ENCODE peak calls at places on chromosome 11, in six cellular contexts. F is NCI-H1930; C is AG09309; K is T-cell; O is esophagus squamous epithelium; X is CD4-positive, alpha-beta T cell. I is an unnamed sample.

GRCh38 chr11:7628660-7629059 is 44.6 kb downstream of the CYB5R2 start:
- DNase-seq in F (no peak), C (no peak), K (no peak), O (no peak), X (no peak), I (no peak)

GRCh38 chr11:131977231-131977630 is 606.8 kb downstream of the NTM start:
- DNase-seq in F (no peak), C (peak), K (no peak), O (no peak), X (no peak), I (peak)

GRCh38 chr11:123086315-123086714 is 24.4 kb upstream of the HSPA8 start:
- DNase-seq in F (no peak), C (no peak), K (no peak), O (no peak), X (no peak), I (no peak)

GRCh38 chr11:126834149-126834548 is 166.4 kb downstream of the KIRREL3 start:
- DNase-seq in F (no peak), C (peak), K (no peak), O (no peak), X (no peak), I (peak)

GRCh38 chr11:101944896-101945295 is 28.6 kb upstream of the ANGPTL5 start:
- DNase-seq in F (no peak), C (no peak), K (no peak), O (no peak), X (no peak), I (no peak)

GRCh38 chr11:73215191-73216134 is 2.6 kb upstream of the P2RY2 start:
- DNase-seq in F (no peak), C (no peak), K (no peak), O (no peak), X (no peak), I (no peak)

GRCh38 chr11:107688322-107688918 is 23.4 kb downstream of the SLN start:
- DNase-seq in F (no peak), C (no peak), K (no peak), O (no peak), X (no peak), I (no peak)

GRCh38 chr11:76623171-76623883 is 47.2 kb downstream of the LRRC32 start:
- DNase-seq in F (no peak), C (no peak), K (no peak), O (no peak), X (no peak), I (no peak)

GRCh38 chr11:44178381-44178780 is 82.9 kb downstream of the EXT2 start:
- DNase-seq in F (no peak), C (peak), K (no peak), O (no peak), X (no peak), I (peak)

GRCh38 chr11:77047007-77047927 is 13.1 kb downstream of the B3GNT6 start:
- DNase-seq in F (peak), C (peak), K (peak), O (peak), X (peak), I (peak)

GRCh38 chr11:103773059-103773458 is 263.4 kb upstream of the DDI1 start:
- DNase-seq in F (no peak), C (peak), K (no peak), O (no peak), X (no peak), I (peak)

GRCh38 chr11:114122668-114123067 is 63.2 kb downstream of the ZBTB16 start:
- DNase-seq in F (no peak), C (no peak), K (no peak), O (no peak), X (no peak), I (no peak)

GRCh38 chr11:77784572-77784971 is 36.0 kb downstream of the RSF1 start:
- DNase-seq in F (no peak), C (no peak), K (no peak), O (no peak), X (no peak), I (no peak)

GRCh38 chr11:118436639-118437045 is 350 bp downstream of the KMT2A start:
- DNase-seq in F (no peak), C (no peak), K (peak), O (no peak), X (peak), I (no peak)

GRCh38 chr11:132033051-132033450 is 662.6 kb downstream of the NTM start:
- DNase-seq in F (no peak), C (no peak), K (no peak), O (no peak), X (no peak), I (no peak)

GRCh38 chr11:45224766-45225165 is 61.4 kb downstream of the SYT13 start:
- DNase-seq in F (no peak), C (no peak), K (no peak), O (no peak), X (no peak), I (no peak)

GRCh38 chr11:90555477-90555876 is 332.6 kb upstream of the CHORDC1 start:
- DNase-seq in F (no peak), C (no peak), K (no peak), O (no peak), X (no peak), I (no peak)

GRCh38 chr11:1217151-1217550 is 5.7 kb upstream of the MUC5B start:
- DNase-seq in F (no peak), C (no peak), K (no peak), O (no peak), X (no peak), I (no peak)

GRCh38 chr11:28168718-28169117 is 60.5 kb downstream of the METTL15 start:
- DNase-seq in F (no peak), C (no peak), K (no peak), O (no peak), X (no peak), I (no peak)

GRCh38 chr11:127986073-127986472 is 601.3 kb downstream of the ETS1 start:
- DNase-seq in F (no peak), C (no peak), K (no peak), O (no peak), X (no peak), I (no peak)

GRCh38 chr11:107275632-107276031 is 182.0 kb downstream of the CWF19L2 start:
- DNase-seq in F (no peak), C (no peak), K (no peak), O (no peak), X (no peak), I (no peak)

GRCh38 chr11:107576497-107577086 is 11.1 kb upstream of the ALKBH8 start:
- DNase-seq in F (no peak), C (no peak), K (peak), O (no peak), X (peak), I (no peak)

GRCh38 chr11:27150098-27150497 is 109.5 kb downstream of the BBOX1 start:
- DNase-seq in F (no peak), C (no peak), K (no peak), O (no peak), X (no peak), I (no peak)

GRCh38 chr11:702731-703461 is 3.1 kb upstream of the EPS8L2 start:
- DNase-seq in F (no peak), C (no peak), K (no peak), O (no peak), X (no peak), I (no peak)

GRCh38 chr11:73965076-73965763 is 14.4 kb downstream of the DNAJB13 start:
- DNase-seq in F (no peak), C (no peak), K (no peak), O (no peak), X (no peak), I (no peak)

GRCh38 chr11:8257003-8257664 is 6.5 kb downstream of the LMO1 start:
- DNase-seq in F (no peak), C (no peak), K (no peak), O (no peak), X (no peak), I (no peak)

GRCh38 chr11:15576759-15577158 is 462.0 kb downstream of the INSC start:
- DNase-seq in F (no peak), C (no peak), K (no peak), O (no peak), X (no peak), I (no peak)